ENCODE peak calls at places on chromosomes 12 and 14, in four cellular contexts. R is osteoblast, Y is H9, O is PC-3. C is an unnamed sample.

GRCh38 chr12:70784042-70784668 is 136.4 kb downstream of the PTPRR start:
- DNase-seq in R (no peak), O (no peak), Y (peak; percentile 38), C (no peak)

GRCh38 chr14:105364100-105364708 is 34.1 kb upstream of the TEX22 start:
- DNase-seq in Y (no peak), O (no peak), R (peak; percentile 99), C (no peak)

GRCh38 chr12:6946033-6946919 is 2.5 kb downstream of the C12orf57 start:
- DNase-seq in O (peak; percentile 94), Y (peak; percentile 100), R (no peak), C (peak; percentile 82)

GRCh38 chr14:71362920-71363584 is 455.8 kb downstream of the PCNX1 start:
- DNase-seq in R (peak; percentile 32), O (no peak), Y (no peak), C (no peak)

GRCh38 chr14:103483600-103483999 is 39.0 kb downstream of the CKB start:
- DNase-seq in R (no peak), Y (no peak), O (peak; percentile 98), C (no peak)

GRCh38 chr14:24351517-24351916 is 11.7 kb upstream of the RIPK3 start:
- DNase-seq in Y (no peak), R (peak; percentile 76), O (peak; percentile 18), C (no peak)

GRCh38 chr14:89371600-89371999 is 45.4 kb downstream of the FOXN3 start:
- DNase-seq in R (no peak), O (no peak), Y (peak; percentile 39), C (no peak)

GRCh38 chr14:84482256-84483071 is 1047.5 kb upstream of the FLRT2 start:
- DNase-seq in O (peak; percentile 58), R (no peak), Y (no peak), C (peak; percentile 53)

GRCh38 chr14:32524609-32525391 is 195.7 kb downstream of the AKAP6 start:
- DNase-seq in R (peak; percentile 69), Y (no peak), O (no peak), C (no peak)

GRCh38 chr12:120706029-120706428 is 4.2 kb upstream of the UNC119B start:
- DNase-seq in R (no peak), O (peak; percentile 46), Y (no peak), C (no peak)

GRCh38 chr14:75438486-75439080 is 10.8 kb downstream of the JDP2 start:
- DNase-seq in O (no peak), R (no peak), Y (peak; percentile 32), C (no peak)

GRCh38 chr12:125525879-125526278 is 460.6 kb downstream of the AACS start:
- DNase-seq in Y (no peak), R (peak; percentile 71), O (no peak), C (no peak)

GRCh38 chr14:102945346-102946130 is 23.1 kb downstream of the AMN start:
- DNase-seq in Y (no peak), O (no peak), R (peak; percentile 85), C (no peak)

GRCh38 chr14:81221579-81222102 is 882 bp upstream of the GTF2A1 start:
- DNase-seq in Y (no peak), O (no peak), R (no peak), C (no peak)

GRCh38 chr12:31785318-31785717 is 56.5 kb upstream of the AMN1 start:
- DNase-seq in O (no peak), R (no peak), Y (no peak), C (no peak)

GRCh38 chr14:64768401-64769095 is 64.3 kb downstream of the PLEKHG3 start:
- DNase-seq in Y (no peak), R (no peak), O (no peak), C (peak; percentile 20)

GRCh38 chr12:19140381-19141236 is 11.1 kb downstream of the PLEKHA5 start:
- DNase-seq in R (no peak), Y (no peak), O (no peak), C (no peak)

GRCh38 chr14:93520053-93520607 is 89.4 kb downstream of the UNC79 start:
- DNase-seq in Y (no peak), R (no peak), O (no peak), C (no peak)

GRCh38 chr14:103512701-103513611 is 9.7 kb downstream of the CKB start:
- DNase-seq in Y (no peak), R (peak; percentile 99), O (peak; percentile 28), C (no peak)

GRCh38 chr12:100720016-100720654 is 74.4 kb upstream of the ANO4 start:
- DNase-seq in Y (no peak), O (no peak), R (no peak), C (no peak)

GRCh38 chr12:24307153-24307552 is 357.7 kb upstream of the SOX5 start:
- DNase-seq in R (no peak), Y (no peak), O (no peak), C (no peak)

GRCh38 chr12:24307716-24308335 is 358.4 kb upstream of the SOX5 start:
- DNase-seq in R (peak; percentile 18), Y (no peak), O (no peak), C (no peak)

GRCh38 chr12:24306001-24306400 is 356.5 kb upstream of the SOX5 start:
- DNase-seq in R (no peak), O (no peak), Y (no peak), C (no peak)

GRCh38 chr12:24304285-24304684 is 354.8 kb upstream of the SOX5 start:
- DNase-seq in Y (no peak), R (no peak), O (no peak), C (no peak)

GRCh38 chr12:24302708-24303107 is 353.2 kb upstream of the SOX5 start:
- DNase-seq in Y (no peak), R (peak; percentile 38), O (no peak), C (no peak)
- H4K20me1 ChIP-seq in Y (no peaks in the 10 kb centered on the region), R (no peaks in the 10 kb centered on the region), O (no peaks in the 10 kb centered on the region), C (no peaks in the 10 kb centered on the region)

GRCh38 chr14:50524071-50524470 is 8.3 kb downstream of the MAP4K5 start:
- DNase-seq in O (no peak), Y (no peak), R (no peak), C (no peak)

GRCh38 chr14:50521912-50522341 is 10.4 kb downstream of the MAP4K5 start:
- DNase-seq in R (peak; percentile 60), Y (no peak), O (peak; percentile 29), C (no peak)

GRCh38 chr14:50520947-50521815 is 11.2 kb downstream of the MAP4K5 start:
- DNase-seq in R (peak; percentile 82), O (peak; percentile 93), Y (no peak), C (no peak)

GRCh38 chr14:50524731-50525510 is 7.4 kb downstream of the MAP4K5 start:
- DNase-seq in Y (no peak), R (no peak), O (peak; percentile 35), C (no peak)

DNA sequence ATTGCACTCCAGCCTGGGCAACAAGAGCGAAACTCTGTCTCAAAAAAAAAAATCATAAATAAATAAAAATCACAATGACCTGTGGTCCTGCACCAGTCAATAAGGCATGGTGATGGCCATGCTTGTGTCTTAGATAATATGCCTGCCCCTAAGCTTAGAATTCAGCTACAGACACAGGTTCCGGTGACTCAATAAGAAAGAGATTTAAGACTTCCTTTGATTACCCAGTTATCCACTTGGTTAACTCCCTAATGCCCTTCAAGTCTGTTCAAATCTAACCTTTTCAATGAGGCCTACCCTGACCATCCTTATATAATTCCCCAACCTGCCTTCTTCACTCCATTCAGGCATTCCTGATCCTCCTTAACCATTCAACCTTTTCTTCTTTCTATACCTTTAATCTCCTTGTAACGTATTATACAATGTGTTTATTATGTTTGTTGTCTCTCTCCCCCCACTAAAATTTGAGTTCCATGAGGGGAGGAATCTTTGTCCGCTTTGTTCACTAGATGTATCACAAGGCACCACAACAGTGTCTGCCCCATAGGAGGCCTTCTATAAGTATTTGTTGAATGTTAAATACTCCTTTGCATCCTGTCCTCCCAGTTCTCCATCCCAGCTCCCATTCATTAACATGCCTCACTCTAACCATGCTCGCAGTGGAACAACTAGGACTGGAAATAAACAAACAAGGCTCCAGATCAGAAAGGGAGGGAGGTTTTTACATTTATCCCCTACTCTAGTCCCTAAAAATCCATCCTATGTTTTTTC is 8.9 kb downstream of the MAP4K5 start:
- DNase-seq in O (no peak), Y (no peak), R (no peak), C (peak; percentile 36)
- H4K20me1 ChIP-seq in O (peaks cover 37% of the 10 kb centered on the region), Y (no peaks in the 10 kb centered on the region), R (peaks cover 33% of the 10 kb centered on the region), C (peaks cover 82% of the 10 kb centered on the region)

GRCh38 chr12:10716704-10717315 is 6.3 kb downstream of the YBX3 start:
- DNase-seq in R (peak; percentile 85), Y (peak; percentile 69), O (peak; percentile 88), C (peak; percentile 8)
- H4K20me1 ChIP-seq in R (no peaks in the 10 kb centered on the region), Y (no peaks in the 10 kb centered on the region), O (peaks cover 65% of the 10 kb centered on the region), C (peaks cover 16% of the 10 kb centered on the region)

GRCh38 chr12:124495194-124495983 is 72.0 kb downstream of the NCOR2 start:
- DNase-seq in R (no peak), Y (no peak), O (no peak), C (no peak)

GRCh38 chr12:124491856-124492420 is 75.5 kb downstream of the NCOR2 start:
- DNase-seq in Y (no peak), O (no peak), R (no peak), C (no peak)

GRCh38 chr12:124492879-124493808 is 74.3 kb downstream of the NCOR2 start:
- DNase-seq in Y (no peak), O (no peak), R (no peak), C (no peak)

GRCh38 chr12:124494751-124495129 is 72.7 kb downstream of the NCOR2 start:
- DNase-seq in Y (no peak), R (no peak), O (no peak), C (no peak)

DNA sequence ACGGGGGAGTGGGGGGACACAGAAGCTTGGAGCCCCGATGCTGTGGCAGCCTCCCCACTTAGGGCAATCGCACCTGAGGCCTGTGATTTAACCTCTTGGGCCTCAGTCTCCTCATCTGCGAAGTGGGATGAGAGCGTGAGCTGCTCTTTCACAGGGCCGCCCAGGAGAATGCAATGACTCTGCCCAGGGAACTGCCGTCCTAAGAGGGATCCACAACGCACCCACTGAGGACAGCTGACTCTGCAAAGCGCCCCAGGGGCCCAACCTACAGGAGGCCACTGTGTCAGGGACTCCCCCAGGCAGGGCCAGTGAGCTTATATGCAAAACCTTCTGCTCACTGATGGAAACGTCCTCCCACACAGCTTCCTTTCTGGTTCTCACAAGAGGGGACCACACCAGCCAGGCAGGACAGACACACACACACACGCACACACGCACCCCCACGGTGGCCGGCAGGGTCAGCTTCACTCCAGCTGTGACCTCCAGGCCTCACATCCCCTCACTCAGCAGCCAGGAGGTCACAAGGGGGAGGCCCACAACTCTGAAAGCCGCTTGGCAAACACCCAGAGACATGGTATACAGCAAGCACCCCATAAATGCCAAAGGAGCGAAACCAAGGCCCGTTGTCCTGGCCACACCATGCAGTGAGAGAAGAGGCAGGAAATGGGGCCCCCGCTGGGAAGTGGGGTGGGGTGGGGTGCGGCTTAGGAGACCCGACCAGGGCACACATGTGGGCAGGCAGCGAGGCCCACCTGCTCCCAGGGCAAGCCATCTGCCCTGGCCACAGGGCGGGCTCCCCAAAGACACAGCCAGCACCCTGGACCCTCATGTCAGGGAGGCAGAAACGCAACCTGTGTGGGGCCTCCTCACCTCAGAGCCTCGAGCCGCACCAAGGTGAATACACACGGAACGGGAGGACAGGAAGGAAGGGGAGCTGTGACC is 73.3 kb downstream of the NCOR2 start:
- DNase-seq in R (no peak), O (no peak), Y (no peak), C (no peak)
- H4K20me1 ChIP-seq in R (peaks cover 89% of the 10 kb centered on the region), O (peaks cover 13% of the 10 kb centered on the region), Y (no peaks in the 10 kb centered on the region), C (peaks cover 92% of the 10 kb centered on the region)